ENCODE peak calls at places on chromosomes 2 and 18, in four cellular contexts. W, N, G and U are unnamed samples.

GRCh38 chr2:240733803-240734495 is 42.3 kb downstream of the AQP12A start:
- DNase-seq in W (no peak), N (no peak), G (no peak), U (no peak)

GRCh38 chr2:218754201-218754600 is 27.7 kb upstream of the CYP27A1 start:
- DNase-seq in G (no peak), N (peak; percentile 60), W (no peak), U (no peak)

GRCh38 chr2:175156534-175156933 is 11.5 kb downstream of the ATF2 start:
- DNase-seq in N (no peak), G (no peak), W (no peak), U (no peak)

GRCh38 chr2:9178110-9178904 is 28.3 kb upstream of the ASAP2 start:
- DNase-seq in W (no peak), N (peak; percentile 48), G (no peak), U (no peak)

GRCh38 chr2:100857915-100858314 is 38.0 kb downstream of the NPAS2 start:
- DNase-seq in G (no peak), W (no peak), N (no peak), U (no peak)

GRCh38 chr2:179467111-179467510 is 202.5 kb upstream of the SESTD1 start:
- DNase-seq in W (no peak), G (no peak), N (no peak), U (no peak)

GRCh38 chr2:147865560-147865959 is 20.7 kb downstream of the ACVR2A start:
- DNase-seq in G (no peak), N (no peak), W (no peak), U (no peak)

GRCh38 chr2:7673843-7674242 is 756.6 kb downstream of the RNF144A start:
- DNase-seq in N (no peak), W (no peak), G (no peak), U (no peak)

GRCh38 chr2:59378104-59378503 is 1137.0 kb upstream of the FANCL start:
- DNase-seq in G (no peak), W (no peak), N (no peak), U (no peak)

GRCh38 chr2:24024018-24024417 is 14.1 kb downstream of the MFSD2B start:
- DNase-seq in N (no peak), G (no peak), W (no peak), U (no peak)

GRCh38 chr18:78934003-78934402 is 45.6 kb upstream of the SALL3 start:
- DNase-seq in G (no peak), N (no peak), W (no peak), U (no peak)

GRCh38 chr2:179273461-179273962 is 8.9 kb upstream of the SESTD1 start:
- DNase-seq in G (no peak), W (no peak), N (no peak), U (no peak)

GRCh38 chr18:13227910-13228309 is 9.3 kb downstream of the LDLRAD4 start:
- DNase-seq in W (no peak), G (no peak), N (no peak), U (no peak)

GRCh38 chr2:66428986-66429612 is 5.8 kb upstream of the MEIS1 start:
- DNase-seq in W (peak; percentile 63), N (peak; percentile 23), G (no peak), U (no peak)

GRCh38 chr2:155727097-155727906 is 605.2 kb downstream of the NR4A2 start:
- DNase-seq in N (no peak), W (no peak), G (no peak), U (no peak)

GRCh38 chr2:42195559-42195958 is 26.4 kb downstream of the EML4 start:
- DNase-seq in G (no peak), N (no peak), W (no peak), U (no peak)

GRCh38 chr2:97699765-97700444 is 13.5 kb upstream of the ZAP70 start:
- DNase-seq in W (peak; percentile 69), N (peak; percentile 68), G (no peak), U (peak; percentile 66)

GRCh38 chr18:10739152-10739551 is 213.3 kb downstream of the NAPG start:
- DNase-seq in W (no peak), G (no peak), N (no peak), U (no peak)

GRCh38 chr2:229611360-229611759 is 103.0 kb downstream of the DNER start:
- DNase-seq in N (no peak), G (no peak), W (no peak), U (no peak)

GRCh38 chr2:207819839-207820784 is 50.4 kb upstream of the FZD5 start:
- DNase-seq in W (no peak), G (no peak), N (peak; percentile 77), U (no peak)

DNA sequence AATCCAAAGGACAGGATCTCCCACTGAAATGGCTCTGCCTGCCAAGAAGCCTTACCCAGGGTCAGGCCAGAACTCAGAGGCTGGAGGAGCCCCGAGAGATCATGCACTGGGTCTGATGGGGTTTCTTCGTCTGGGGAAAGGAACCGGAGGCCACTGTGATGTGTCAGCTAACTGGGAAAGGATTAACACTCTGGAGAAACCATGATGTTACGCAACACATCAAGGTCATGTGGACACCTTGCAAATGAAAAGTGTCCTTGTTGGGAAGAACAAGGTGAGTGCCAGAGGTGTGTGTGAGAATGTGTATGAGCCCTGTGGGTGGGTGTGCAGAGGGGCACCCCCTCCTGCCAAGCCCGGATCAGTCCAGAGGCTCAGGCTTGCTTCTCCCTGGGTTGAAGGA is 86.9 kb downstream of the CRACDL start:
- DNase-seq in N (no peak), G (no peak), W (no peak), U (no peak)
- H3K27ac ChIP-seq in N (no peak overlapping the region), G (no peak overlapping the region), W (no peak overlapping the region), U (no peak overlapping the region)

GRCh38 chr2:25257931-25258771 is 83.6 kb downstream of the DNMT3A start:
- DNase-seq in N (no peak), G (no peak), W (no peak), U (no peak)

GRCh38 chr2:25257032-25257455 is 84.7 kb downstream of the DNMT3A start:
- DNase-seq in W (peak; percentile 81), G (no peak), N (no peak), U (no peak)

GRCh38 chr2:25254961-25255360 is 86.6 kb upstream of the POMC start:
- DNase-seq in G (no peak), W (no peak), N (no peak), U (no peak)

GRCh38 chr2:25255745-25256485 is 85.8 kb downstream of the DNMT3A start:
- DNase-seq in G (no peak), N (no peak), W (no peak), U (no peak)

GRCh38 chr2:25256486-25256875 is 85.2 kb downstream of the DNMT3A start:
- DNase-seq in W (no peak), G (no peak), N (no peak), U (no peak)
- H3K27ac ChIP-seq in W (peak overlapping the region; percentile 99), G (no peak overlapping the region), N (no peak overlapping the region), U (no peak overlapping the region)

GRCh38 chr2:196719565-196719872 is 80.0 kb downstream of the GTF3C3 start:
- DNase-seq in N (no peak), W (no peak), G (no peak), U (no peak)

GRCh38 chr2:196718394-196718793 is 78.9 kb downstream of the CCDC150 start:
- DNase-seq in N (no peak), W (no peak), G (no peak), U (no peak)

DNA sequence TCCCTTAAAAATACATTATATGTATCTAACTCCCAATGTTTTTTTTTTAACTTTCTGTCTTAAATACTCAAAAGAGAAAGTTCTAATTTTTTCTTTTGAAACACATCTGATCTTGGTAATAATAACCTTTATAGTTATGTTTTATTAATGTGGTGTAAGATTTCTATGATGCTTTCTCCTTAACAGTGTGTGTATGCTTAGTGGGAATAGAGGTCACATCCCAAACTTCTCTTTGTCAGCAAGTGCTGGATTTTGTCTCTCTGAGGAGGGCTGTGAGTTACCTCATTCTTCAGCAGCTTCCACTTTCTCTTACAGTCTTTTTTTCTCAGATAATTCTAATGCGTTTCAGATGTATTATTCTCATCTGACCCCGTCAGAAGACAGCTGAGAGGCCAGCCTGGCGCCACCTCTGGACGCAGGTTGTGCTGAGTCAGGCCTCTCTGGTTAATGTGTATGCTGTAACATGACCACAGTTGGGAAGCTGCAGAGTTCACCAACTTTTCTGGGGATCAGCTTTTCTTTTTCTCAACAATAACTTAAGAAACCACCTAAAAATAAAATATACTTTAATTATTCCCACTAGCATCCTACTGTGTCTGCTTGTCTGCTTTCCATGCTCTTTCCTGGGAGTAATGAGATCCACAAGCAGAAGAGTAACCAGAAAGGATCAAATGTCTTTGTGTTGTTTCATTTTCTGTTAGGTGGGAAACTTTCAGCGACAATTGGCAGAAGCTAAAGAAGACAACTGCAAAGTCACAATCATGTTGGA is 79.5 kb downstream of the CCDC150 start:
- DNase-seq in N (peak; percentile 76), G (no peak), W (peak; percentile 51), U (no peak)
- H3K27ac ChIP-seq in N (peak overlapping the region; percentile 32), G (no peak overlapping the region), W (peak overlapping the region; percentile 69), U (no peak overlapping the region)

DNA sequence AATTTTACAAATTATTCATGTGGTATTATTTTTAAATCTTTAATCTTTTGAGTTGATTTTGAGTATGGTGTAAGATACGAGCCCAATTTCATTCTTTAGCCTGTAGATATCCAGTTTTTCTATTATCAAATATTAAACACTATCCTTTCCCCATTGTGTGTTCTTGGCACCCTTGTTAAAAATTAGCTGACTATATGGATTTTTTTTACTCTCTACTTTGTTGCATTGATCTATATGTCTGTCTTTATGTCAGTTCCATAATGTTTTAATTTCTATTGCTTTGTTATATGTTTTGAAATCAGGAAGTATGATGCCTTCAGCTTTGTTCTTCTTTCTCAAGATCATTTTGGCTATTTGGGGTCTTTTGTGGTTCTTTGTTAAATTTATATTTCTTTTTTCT is 80.9 kb upstream of the ZNF804A start:
- DNase-seq in G (no peak), N (no peak), W (no peak), U (no peak)
- H3K27ac ChIP-seq in G (no peak overlapping the region), N (no peak overlapping the region), W (no peak overlapping the region), U (no peak overlapping the region)